ENCODE peak calls at places on chromosomes 3 and 15, in nine cellular contexts. One of them, this sample, is unnamed. For H3K27me3, the result is how much of the 10 kb centered on the place peaks cover.

GRCh38 chr15:100463515-100463914 is 65.2 kb downstream of the CERS3 start:
- DNase-seq in astrocyte: no peak
- DNase-seq in esophagus squamous epithelium: no peak
- DNase-seq in BJ: no peak
- DNase-seq in upper lobe of left lung: no peak
- DNase-seq in transverse colon: no peak
- DNase-seq in body of pancreas: no peak
- DNase-seq in GM23338: no peak
- DNase-seq in CD8-positive, alpha-beta T cell: no peak
- DNase-seq in this sample: no peak

GRCh38 chr3:155661730-155662129 is 83.1 kb downstream of the PLCH1 start:
- DNase-seq in transverse colon: no peak
- DNase-seq in BJ: no peak
- DNase-seq in esophagus squamous epithelium: no peak
- DNase-seq in upper lobe of left lung: no peak
- DNase-seq in astrocyte: no peak
- DNase-seq in CD8-positive, alpha-beta T cell: no peak
- DNase-seq in GM23338: peak
- DNase-seq in body of pancreas: no peak
- DNase-seq in this sample: no peak

GRCh38 chr3:17387108-17387507 is 355.3 kb downstream of the TBC1D5 start:
- DNase-seq in body of pancreas: no peak
- DNase-seq in GM23338: no peak
- DNase-seq in astrocyte: no peak
- DNase-seq in esophagus squamous epithelium: no peak
- DNase-seq in upper lobe of left lung: no peak
- DNase-seq in BJ: no peak
- DNase-seq in CD8-positive, alpha-beta T cell: no peak
- DNase-seq in transverse colon: no peak
- DNase-seq in this sample: no peak

GRCh38 chr15:90531147-90531546 is 1.4 kb downstream of the CRTC3 start:
- DNase-seq in BJ: no peak
- DNase-seq in astrocyte: no peak
- DNase-seq in CD8-positive, alpha-beta T cell: no peak
- DNase-seq in body of pancreas: no peak
- DNase-seq in upper lobe of left lung: no peak
- DNase-seq in GM23338: no peak
- DNase-seq in esophagus squamous epithelium: no peak
- DNase-seq in transverse colon: no peak
- DNase-seq in this sample: no peak

GRCh38 chr3:140832883-140833282 is 108.8 kb upstream of the SLC25A36 start:
- DNase-seq in CD8-positive, alpha-beta T cell: no peak
- DNase-seq in esophagus squamous epithelium: no peak
- DNase-seq in transverse colon: no peak
- DNase-seq in GM23338: no peak
- DNase-seq in upper lobe of left lung: no peak
- DNase-seq in BJ: no peak
- DNase-seq in astrocyte: no peak
- DNase-seq in body of pancreas: no peak
- DNase-seq in this sample: no peak

GRCh38 chr3:42572278-42572677 is 9.5 kb downstream of the SEC22C start:
- DNase-seq in esophagus squamous epithelium: no peak
- DNase-seq in transverse colon: peak
- DNase-seq in BJ: no peak
- DNase-seq in CD8-positive, alpha-beta T cell: no peak
- DNase-seq in upper lobe of left lung: no peak
- DNase-seq in GM23338: peak
- DNase-seq in astrocyte: no peak
- DNase-seq in body of pancreas: peak
- DNase-seq in this sample: no peak

GRCh38 chr3:70095260-70095659 is 95.7 kb downstream of the SAMMSON start:
- DNase-seq in body of pancreas: no peak
- DNase-seq in GM23338: no peak
- DNase-seq in astrocyte: no peak
- DNase-seq in CD8-positive, alpha-beta T cell: no peak
- DNase-seq in upper lobe of left lung: no peak
- DNase-seq in transverse colon: no peak
- DNase-seq in esophagus squamous epithelium: no peak
- DNase-seq in BJ: no peak
- DNase-seq in this sample: no peak

GRCh38 chr15:67883228-67883773 is 43.5 kb upstream of the RNU6-1 start:
- DNase-seq in CD8-positive, alpha-beta T cell: no peak
- DNase-seq in body of pancreas: no peak
- DNase-seq in BJ: no peak
- DNase-seq in astrocyte: no peak
- DNase-seq in GM23338: no peak
- DNase-seq in upper lobe of left lung: no peak
- DNase-seq in transverse colon: no peak
- DNase-seq in esophagus squamous epithelium: no peak
- DNase-seq in this sample: no peak

GRCh38 chr3:143793971-143794370 is 54.3 kb downstream of the SLC9A9 start:
- DNase-seq in upper lobe of left lung: no peak
- DNase-seq in body of pancreas: no peak
- DNase-seq in CD8-positive, alpha-beta T cell: no peak
- DNase-seq in BJ: no peak
- DNase-seq in esophagus squamous epithelium: no peak
- DNase-seq in transverse colon: no peak
- DNase-seq in GM23338: no peak
- DNase-seq in astrocyte: no peak
- DNase-seq in this sample: no peak

DNA sequence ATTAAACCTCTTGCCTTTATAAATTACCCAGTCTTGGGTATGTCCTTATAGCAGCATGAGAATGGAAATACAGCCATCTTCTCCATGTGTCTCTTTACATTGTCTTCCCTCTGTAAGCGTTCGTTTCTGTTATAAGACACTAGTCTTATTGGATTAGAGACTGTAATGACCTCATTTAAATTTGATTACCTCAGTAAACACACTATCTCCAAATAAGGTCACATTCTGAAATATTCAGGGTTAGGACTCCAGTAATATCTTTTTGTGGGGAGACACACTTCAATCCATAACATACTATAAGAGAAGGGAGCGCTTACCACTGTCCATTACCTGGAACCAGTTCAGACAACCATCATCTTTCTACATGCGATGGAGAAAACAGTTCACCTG is 34.3 kb upstream of the CD47 start:
- DNase-seq in body of pancreas: no peak
- DNase-seq in CD8-positive, alpha-beta T cell: no peak
- DNase-seq in esophagus squamous epithelium: no peak
- DNase-seq in GM23338: no peak
- DNase-seq in transverse colon: no peak
- DNase-seq in BJ: no peak
- DNase-seq in astrocyte: no peak
- DNase-seq in upper lobe of left lung: no peak
- DNase-seq in this sample: no peak
- H3K4me3 ChIP-seq in body of pancreas: no peak
- H3K4me3 ChIP-seq in CD8-positive, alpha-beta T cell: peak
- H3K4me3 ChIP-seq in esophagus squamous epithelium: no peak
- H3K4me3 ChIP-seq in GM23338: no peak
- H3K4me3 ChIP-seq in transverse colon: no peak
- H3K4me3 ChIP-seq in BJ: no peak
- H3K4me3 ChIP-seq in astrocyte: no peak
- H3K4me3 ChIP-seq in upper lobe of left lung: no peak
- H3K4me3 ChIP-seq in this sample: no peak

GRCh38 chr3:43978708-43979107 is 263.0 kb upstream of the TOPAZ1 start:
- DNase-seq in GM23338: peak
- DNase-seq in astrocyte: no peak
- DNase-seq in upper lobe of left lung: no peak
- DNase-seq in BJ: no peak
- DNase-seq in transverse colon: no peak
- DNase-seq in body of pancreas: no peak
- DNase-seq in CD8-positive, alpha-beta T cell: no peak
- DNase-seq in esophagus squamous epithelium: no peak
- DNase-seq in this sample: no peak
- H3K27me3 ChIP-seq in GM23338: under half
- H3K27me3 ChIP-seq in astrocyte: under half
- H3K27me3 ChIP-seq in upper lobe of left lung: under half
- H3K27me3 ChIP-seq in BJ: under half
- H3K27me3 ChIP-seq in transverse colon: under half
- H3K27me3 ChIP-seq in body of pancreas: under half
- H3K27me3 ChIP-seq in CD8-positive, alpha-beta T cell: under half
- H3K27me3 ChIP-seq in esophagus squamous epithelium: under half
- H3K27me3 ChIP-seq in this sample: under half

DNA sequence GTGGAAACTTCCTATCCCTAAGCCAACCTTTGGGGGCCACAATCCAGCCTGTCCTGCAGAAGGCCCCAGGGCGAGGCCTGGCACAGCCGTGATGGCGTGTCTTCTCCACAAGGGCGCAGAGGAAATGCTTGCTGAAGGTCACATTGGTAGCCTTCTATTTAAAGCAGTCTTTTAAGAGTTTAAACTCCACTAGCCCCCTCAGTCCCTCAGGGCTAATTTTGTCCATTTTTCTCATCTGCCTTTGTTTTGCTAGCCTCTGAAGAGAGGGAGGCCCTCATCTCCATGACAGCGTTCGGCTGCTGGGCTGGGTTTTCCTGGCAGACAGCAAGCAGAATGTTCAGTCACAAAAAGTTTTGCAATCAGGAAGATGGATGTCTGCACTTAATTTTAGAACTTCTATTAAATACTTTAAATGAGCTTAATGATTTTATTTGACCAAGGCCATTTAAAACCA is 40.8 kb downstream of the RARB start:
- DNase-seq in upper lobe of left lung: peak
- DNase-seq in astrocyte: peak
- DNase-seq in BJ: peak
- DNase-seq in transverse colon: peak
- DNase-seq in body of pancreas: peak
- DNase-seq in esophagus squamous epithelium: no peak
- DNase-seq in CD8-positive, alpha-beta T cell: no peak
- DNase-seq in GM23338: peak
- DNase-seq in this sample: no peak
- TF ChIP-seq CTCF in upper lobe of left lung: no peak
- TF ChIP-seq CTCF in astrocyte: peak
- TF ChIP-seq CTCF in BJ: peak
- TF ChIP-seq CTCF in transverse colon: no peak
- TF ChIP-seq CTCF in body of pancreas: no peak
- TF ChIP-seq CTCF in esophagus squamous epithelium: peak
- TF ChIP-seq CTCF in CD8-positive, alpha-beta T cell: no peak
- TF ChIP-seq CTCF in GM23338: peak
- TF ChIP-seq CTCF in this sample: no peak

GRCh38 chr3:146156060-146156459 is 4.9 kb downstream of the PLOD2 start:
- DNase-seq in astrocyte: no peak
- DNase-seq in upper lobe of left lung: no peak
- DNase-seq in body of pancreas: peak
- DNase-seq in transverse colon: no peak
- DNase-seq in CD8-positive, alpha-beta T cell: no peak
- DNase-seq in esophagus squamous epithelium: no peak
- DNase-seq in GM23338: no peak
- DNase-seq in BJ: no peak
- DNase-seq in this sample: no peak
- H3K4me3 ChIP-seq in astrocyte: no peak
- H3K4me3 ChIP-seq in upper lobe of left lung: no peak
- H3K4me3 ChIP-seq in body of pancreas: no peak
- H3K4me3 ChIP-seq in transverse colon: no peak
- H3K4me3 ChIP-seq in CD8-positive, alpha-beta T cell: no peak
- H3K4me3 ChIP-seq in esophagus squamous epithelium: peak
- H3K4me3 ChIP-seq in GM23338: no peak
- H3K4me3 ChIP-seq in BJ: no peak
- H3K4me3 ChIP-seq in this sample: peak

GRCh38 chr15:70087708-70088352 is 9.9 kb downstream of the TLE3 start:
- DNase-seq in CD8-positive, alpha-beta T cell: no peak
- DNase-seq in astrocyte: no peak
- DNase-seq in GM23338: no peak
- DNase-seq in upper lobe of left lung: no peak
- DNase-seq in transverse colon: no peak
- DNase-seq in esophagus squamous epithelium: no peak
- DNase-seq in BJ: no peak
- DNase-seq in body of pancreas: no peak
- DNase-seq in this sample: no peak
- H3K27me3 ChIP-seq in CD8-positive, alpha-beta T cell: under half
- H3K27me3 ChIP-seq in astrocyte: under half
- H3K27me3 ChIP-seq in GM23338: under half
- H3K27me3 ChIP-seq in upper lobe of left lung: under half
- H3K27me3 ChIP-seq in transverse colon: under half
- H3K27me3 ChIP-seq in esophagus squamous epithelium: under half
- H3K27me3 ChIP-seq in BJ: under half
- H3K27me3 ChIP-seq in body of pancreas: under half
- H3K27me3 ChIP-seq in this sample: under half

GRCh38 chr3:112972158-112972557 is 2.7 kb downstream of the CD200R1 start:
- DNase-seq in astrocyte: no peak
- DNase-seq in upper lobe of left lung: no peak
- DNase-seq in CD8-positive, alpha-beta T cell: no peak
- DNase-seq in BJ: no peak
- DNase-seq in esophagus squamous epithelium: no peak
- DNase-seq in body of pancreas: no peak
- DNase-seq in transverse colon: no peak
- DNase-seq in GM23338: no peak
- DNase-seq in this sample: no peak
- TF ChIP-seq CTCF in astrocyte: no peak
- TF ChIP-seq CTCF in upper lobe of left lung: no peak
- TF ChIP-seq CTCF in CD8-positive, alpha-beta T cell: no peak
- TF ChIP-seq CTCF in BJ: no peak
- TF ChIP-seq CTCF in esophagus squamous epithelium: peak
- TF ChIP-seq CTCF in body of pancreas: no peak
- TF ChIP-seq CTCF in transverse colon: no peak
- TF ChIP-seq CTCF in GM23338: no peak
- TF ChIP-seq CTCF in this sample: no peak

DNA sequence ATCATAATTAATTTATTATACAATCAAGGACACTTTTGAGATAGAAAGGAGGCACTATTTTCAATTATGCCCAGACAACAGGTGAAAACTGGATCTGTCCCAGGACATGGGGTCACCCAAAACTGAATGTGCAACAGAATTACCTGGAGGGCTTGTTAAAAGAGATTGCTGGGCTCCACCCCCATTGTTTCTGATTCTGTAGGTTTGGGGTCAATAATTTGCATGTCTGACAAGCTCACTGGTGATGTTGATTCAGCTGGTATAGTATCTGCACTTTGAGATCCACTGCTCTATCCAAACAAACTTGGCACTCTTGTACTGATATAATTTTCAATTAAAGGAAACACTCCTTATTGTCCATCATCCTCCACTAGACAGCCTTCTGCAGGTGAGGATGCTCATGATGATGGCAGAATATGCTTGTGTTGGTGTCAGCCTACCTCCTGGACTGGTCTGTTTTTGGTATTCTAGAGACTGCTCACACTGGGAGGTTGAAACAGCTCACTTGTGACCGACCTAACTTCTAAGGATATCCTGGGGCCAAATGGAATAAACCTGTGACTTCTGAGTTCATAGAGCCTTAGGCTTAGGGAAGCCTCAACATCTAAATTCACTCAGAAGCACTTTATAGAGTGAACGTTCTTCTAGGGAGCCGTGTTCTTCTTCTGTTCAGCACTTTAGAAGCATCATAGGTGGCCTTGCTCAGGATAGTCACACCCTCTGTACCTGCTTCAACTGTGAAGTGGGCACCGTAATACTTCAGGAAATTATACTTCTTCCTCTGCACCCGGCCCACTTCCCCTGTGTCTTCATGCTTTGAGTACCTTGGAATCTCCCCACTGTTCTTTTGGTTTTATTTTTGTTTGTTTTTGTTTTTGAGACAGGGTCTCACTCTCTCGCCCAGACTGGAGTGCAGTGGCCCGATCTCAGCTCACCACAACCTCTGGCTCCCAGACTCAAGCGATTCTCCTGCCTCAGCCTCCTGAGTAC is 2.0 kb downstream of the P2RY14 start:
- DNase-seq in astrocyte: no peak
- DNase-seq in GM23338: no peak
- DNase-seq in upper lobe of left lung: no peak
- DNase-seq in body of pancreas: no peak
- DNase-seq in transverse colon: no peak
- DNase-seq in BJ: no peak
- DNase-seq in CD8-positive, alpha-beta T cell: no peak
- DNase-seq in esophagus squamous epithelium: no peak
- DNase-seq in this sample: no peak
- H3K4me3 ChIP-seq in astrocyte: no peak
- H3K4me3 ChIP-seq in GM23338: no peak
- H3K4me3 ChIP-seq in upper lobe of left lung: no peak
- H3K4me3 ChIP-seq in body of pancreas: no peak
- H3K4me3 ChIP-seq in transverse colon: no peak
- H3K4me3 ChIP-seq in BJ: no peak
- H3K4me3 ChIP-seq in CD8-positive, alpha-beta T cell: no peak
- H3K4me3 ChIP-seq in esophagus squamous epithelium: peak
- H3K4me3 ChIP-seq in this sample: no peak

This sample was measured in AG04450.